ENCODE peak calls at places on chromosomes 12 and 14, in six cellular contexts. F, P, D, L, G and W are unnamed samples.

GRCh38 chr12:25590021-25590721 is 37.1 kb upstream of the LMNTD1 start:
- DNase-seq in G (no peak), F (no peak), L (no peak), D (no peak), P (no peak), W (no peak)

GRCh38 chr14:61701946-61702345 is 6.6 kb downstream of the HIF1A start:
- DNase-seq in F (no peak), G (no peak), L (no peak), D (no peak), P (no peak), W (no peak)

GRCh38 chr12:75294797-75295196 is 35.3 kb downstream of the CAPS2 start:
- DNase-seq in L (no peak), F (no peak), D (no peak), G (no peak), P (no peak), W (no peak)

GRCh38 chr12:68420225-68421008 is 88.3 kb upstream of the MDM1 start:
- DNase-seq in F (no peak), P (peak), G (no peak), L (no peak), D (no peak), W (peak)

GRCh38 chr14:100578552-100578951 is 8.7 kb downstream of the BEGAIN start:
- DNase-seq in P (no peak), D (no peak), G (no peak), L (no peak), F (no peak), W (no peak)

GRCh38 chr14:99720941-99721791 is 37.1 kb downstream of the CYP46A1 start:
- DNase-seq in F (no peak), D (no peak), L (no peak), G (no peak), P (no peak), W (no peak)

GRCh38 chr12:20342111-20342510 is 26.2 kb upstream of the PDE3A start:
- DNase-seq in D (no peak), L (no peak), F (no peak), G (no peak), P (no peak), W (no peak)

GRCh38 chr12:121858662-121859572 is at the start of gene HPD:
- DNase-seq in L (no peak), P (no peak), F (no peak), G (peak), D (peak), W (peak)